ENCODE peak calls at places on chromosomes 7 and 10, in nine cellular contexts. One of them, this sample, is unnamed.

GRCh38 chr10:86613905-86614304 is 40.4 kb upstream of the OPN4 start:
- DNase-seq in HCT116: no peak
- DNase-seq in mesothelial cell of epicardium: no peak
- DNase-seq in BE2C: no peak
- DNase-seq in IMR-90: peak
- DNase-seq in CD4-positive, alpha-beta T cell: no peak
- DNase-seq in ovary: no peak
- DNase-seq in body of pancreas: no peak
- DNase-seq in endothelial cell: no peak
- DNase-seq in this sample: peak

GRCh38 chr10:119663866-119664698 is 12.9 kb downstream of the BAG3 start:
- DNase-seq in HCT116: no peak
- DNase-seq in body of pancreas: no peak
- DNase-seq in BE2C: peak
- DNase-seq in CD4-positive, alpha-beta T cell: peak
- DNase-seq in endothelial cell: no peak
- DNase-seq in IMR-90: no peak
- DNase-seq in mesothelial cell of epicardium: no peak
- DNase-seq in ovary: no peak
- DNase-seq in this sample: no peak

GRCh38 chr10:95525033-95525418 is 36.1 kb downstream of the SORBS1 start:
- DNase-seq in ovary: no peak
- DNase-seq in body of pancreas: no peak
- DNase-seq in mesothelial cell of epicardium: no peak
- DNase-seq in IMR-90: no peak
- DNase-seq in HCT116: no peak
- DNase-seq in CD4-positive, alpha-beta T cell: no peak
- DNase-seq in BE2C: no peak
- DNase-seq in endothelial cell: no peak
- DNase-seq in this sample: no peak

GRCh38 chr10:17671307-17671706 is 27.4 kb downstream of the STAM start:
- DNase-seq in BE2C: no peak
- DNase-seq in IMR-90: no peak
- DNase-seq in body of pancreas: no peak
- DNase-seq in mesothelial cell of epicardium: no peak
- DNase-seq in CD4-positive, alpha-beta T cell: no peak
- DNase-seq in ovary: no peak
- DNase-seq in endothelial cell: no peak
- DNase-seq in HCT116: no peak
- DNase-seq in this sample: no peak

GRCh38 chr7:132221356-132221755 is 354.9 kb downstream of the PLXNA4 start:
- DNase-seq in IMR-90: no peak
- DNase-seq in endothelial cell: no peak
- DNase-seq in ovary: no peak
- DNase-seq in mesothelial cell of epicardium: no peak
- DNase-seq in BE2C: no peak
- DNase-seq in CD4-positive, alpha-beta T cell: no peak
- DNase-seq in HCT116: no peak
- DNase-seq in body of pancreas: no peak
- DNase-seq in this sample: peak

GRCh38 chr10:14617850-14618249 is 156.8 kb downstream of the FAM107B start:
- DNase-seq in body of pancreas: no peak
- DNase-seq in ovary: no peak
- DNase-seq in mesothelial cell of epicardium: no peak
- DNase-seq in BE2C: no peak
- DNase-seq in IMR-90: peak
- DNase-seq in HCT116: no peak
- DNase-seq in endothelial cell: no peak
- DNase-seq in CD4-positive, alpha-beta T cell: no peak
- DNase-seq in this sample: peak

GRCh38 chr10:62694537-62695126 is 109.9 kb upstream of the ADO start:
- DNase-seq in CD4-positive, alpha-beta T cell: no peak
- DNase-seq in ovary: no peak
- DNase-seq in BE2C: no peak
- DNase-seq in HCT116: no peak
- DNase-seq in IMR-90: no peak
- DNase-seq in mesothelial cell of epicardium: no peak
- DNase-seq in endothelial cell: no peak
- DNase-seq in body of pancreas: no peak
- DNase-seq in this sample: no peak

GRCh38 chr10:61159253-61159652 is 215.3 kb upstream of the RHOBTB1 start:
- DNase-seq in body of pancreas: no peak
- DNase-seq in BE2C: no peak
- DNase-seq in CD4-positive, alpha-beta T cell: no peak
- DNase-seq in mesothelial cell of epicardium: no peak
- DNase-seq in IMR-90: peak
- DNase-seq in ovary: no peak
- DNase-seq in endothelial cell: no peak
- DNase-seq in HCT116: no peak
- DNase-seq in this sample: peak

GRCh38 chr10:802506-802905 is 113.0 kb upstream of the DIP2C start:
- DNase-seq in BE2C: no peak
- DNase-seq in CD4-positive, alpha-beta T cell: no peak
- DNase-seq in IMR-90: no peak
- DNase-seq in mesothelial cell of epicardium: no peak
- DNase-seq in ovary: peak
- DNase-seq in HCT116: no peak
- DNase-seq in endothelial cell: no peak
- DNase-seq in body of pancreas: no peak
- DNase-seq in this sample: no peak

GRCh38 chr7:28041508-28042314 is 138.9 kb downstream of the JAZF1 start:
- DNase-seq in CD4-positive, alpha-beta T cell: no peak
- DNase-seq in BE2C: no peak
- DNase-seq in HCT116: peak
- DNase-seq in ovary: no peak
- DNase-seq in endothelial cell: no peak
- DNase-seq in body of pancreas: no peak
- DNase-seq in IMR-90: peak
- DNase-seq in mesothelial cell of epicardium: no peak
- DNase-seq in this sample: peak

GRCh38 chr7:7177044-7177517 is 5.3 kb upstream of the C1GALT1 start:
- DNase-seq in HCT116: peak
- DNase-seq in mesothelial cell of epicardium: no peak
- DNase-seq in endothelial cell: no peak
- DNase-seq in IMR-90: peak
- DNase-seq in ovary: no peak
- DNase-seq in body of pancreas: no peak
- DNase-seq in CD4-positive, alpha-beta T cell: no peak
- DNase-seq in BE2C: no peak
- DNase-seq in this sample: peak

GRCh38 chr7:19069842-19070241 is 47.6 kb downstream of the TWIST1 start:
- DNase-seq in mesothelial cell of epicardium: no peak
- DNase-seq in IMR-90: peak
- DNase-seq in HCT116: no peak
- DNase-seq in BE2C: no peak
- DNase-seq in endothelial cell: no peak
- DNase-seq in ovary: no peak
- DNase-seq in body of pancreas: no peak
- DNase-seq in CD4-positive, alpha-beta T cell: no peak
- DNase-seq in this sample: peak

GRCh38 chr7:132636581-132636980 is 60.3 kb upstream of the PLXNA4 start:
- DNase-seq in CD4-positive, alpha-beta T cell: no peak
- DNase-seq in ovary: no peak
- DNase-seq in mesothelial cell of epicardium: no peak
- DNase-seq in body of pancreas: no peak
- DNase-seq in HCT116: no peak
- DNase-seq in endothelial cell: no peak
- DNase-seq in IMR-90: no peak
- DNase-seq in BE2C: no peak
- DNase-seq in this sample: no peak

GRCh38 chr7:134562136-134562535 is 13.2 kb downstream of the AKR1B15 start:
- DNase-seq in body of pancreas: no peak
- DNase-seq in ovary: no peak
- DNase-seq in endothelial cell: no peak
- DNase-seq in mesothelial cell of epicardium: no peak
- DNase-seq in BE2C: no peak
- DNase-seq in IMR-90: peak
- DNase-seq in CD4-positive, alpha-beta T cell: peak
- DNase-seq in HCT116: no peak
- DNase-seq in this sample: peak

GRCh38 chr7:27154901-27155815 is 1.3 kb downstream of the HOXA7 start:
- DNase-seq in body of pancreas: no peak
- DNase-seq in IMR-90: no peak
- DNase-seq in mesothelial cell of epicardium: peak
- DNase-seq in ovary: peak
- DNase-seq in HCT116: no peak
- DNase-seq in BE2C: peak
- DNase-seq in endothelial cell: no peak
- DNase-seq in CD4-positive, alpha-beta T cell: no peak
- DNase-seq in this sample: peak

GRCh38 chr7:22666732-22667131 is 60.3 kb upstream of the IL6 start:
- DNase-seq in body of pancreas: no peak
- DNase-seq in mesothelial cell of epicardium: no peak
- DNase-seq in CD4-positive, alpha-beta T cell: no peak
- DNase-seq in HCT116: no peak
- DNase-seq in BE2C: no peak
- DNase-seq in IMR-90: peak
- DNase-seq in endothelial cell: no peak
- DNase-seq in ovary: no peak
- DNase-seq in this sample: peak

GRCh38 chr7:82275342-82275741 is 168.2 kb downstream of the CACNA2D1 start:
- DNase-seq in mesothelial cell of epicardium: no peak
- DNase-seq in endothelial cell: no peak
- DNase-seq in ovary: no peak
- DNase-seq in HCT116: no peak
- DNase-seq in body of pancreas: no peak
- DNase-seq in BE2C: no peak
- DNase-seq in CD4-positive, alpha-beta T cell: no peak
- DNase-seq in IMR-90: no peak
- DNase-seq in this sample: no peak

GRCh38 chr10:46198516-46198915 is 88.3 kb upstream of the ANTXRL start:
- DNase-seq in IMR-90: no peak
- DNase-seq in body of pancreas: no peak
- DNase-seq in mesothelial cell of epicardium: no peak
- DNase-seq in ovary: no peak
- DNase-seq in HCT116: no peak
- DNase-seq in endothelial cell: no peak
- DNase-seq in BE2C: no peak
- DNase-seq in CD4-positive, alpha-beta T cell: no peak
- DNase-seq in this sample: peak

GRCh38 chr7:128790297-128791037 is 1.3 kb upstream of the CCDC136 start:
- DNase-seq in body of pancreas: no peak
- DNase-seq in HCT116: no peak
- DNase-seq in endothelial cell: no peak
- DNase-seq in IMR-90: no peak
- DNase-seq in ovary: peak
- DNase-seq in CD4-positive, alpha-beta T cell: no peak
- DNase-seq in mesothelial cell of epicardium: no peak
- DNase-seq in BE2C: no peak
- DNase-seq in this sample: no peak

GRCh38 chr10:33201971-33202370 is 132.5 kb downstream of the NRP1 start:
- DNase-seq in HCT116: no peak
- DNase-seq in mesothelial cell of epicardium: no peak
- DNase-seq in body of pancreas: no peak
- DNase-seq in ovary: no peak
- DNase-seq in BE2C: no peak
- DNase-seq in CD4-positive, alpha-beta T cell: no peak
- DNase-seq in endothelial cell: no peak
- DNase-seq in IMR-90: no peak
- DNase-seq in this sample: no peak

GRCh38 chr7:115475774-115476407 is 554.0 kb downstream of the MDFIC start:
- DNase-seq in HCT116: no peak
- DNase-seq in endothelial cell: peak
- DNase-seq in body of pancreas: no peak
- DNase-seq in mesothelial cell of epicardium: no peak
- DNase-seq in CD4-positive, alpha-beta T cell: no peak
- DNase-seq in IMR-90: no peak
- DNase-seq in ovary: no peak
- DNase-seq in BE2C: no peak
- DNase-seq in this sample: no peak
- TF ChIP-seq CTCF in HCT116: no peak
- TF ChIP-seq CTCF in endothelial cell: no peak
- TF ChIP-seq CTCF in body of pancreas: no peak
- TF ChIP-seq CTCF in mesothelial cell of epicardium: no peak
- TF ChIP-seq CTCF in CD4-positive, alpha-beta T cell: no peak
- TF ChIP-seq CTCF in IMR-90: no peak
- TF ChIP-seq CTCF in ovary: no peak
- TF ChIP-seq CTCF in BE2C: no peak
- TF ChIP-seq CTCF in this sample: no peak

GRCh38 chr7:106639476-106640334 is 21.3 kb downstream of the CCDC71L start:
- DNase-seq in BE2C: no peak
- DNase-seq in endothelial cell: no peak
- DNase-seq in ovary: no peak
- DNase-seq in body of pancreas: no peak
- DNase-seq in HCT116: no peak
- DNase-seq in mesothelial cell of epicardium: no peak
- DNase-seq in IMR-90: no peak
- DNase-seq in CD4-positive, alpha-beta T cell: no peak
- DNase-seq in this sample: no peak
- TF ChIP-seq CTCF in BE2C: no peak
- TF ChIP-seq CTCF in endothelial cell: no peak
- TF ChIP-seq CTCF in ovary: no peak
- TF ChIP-seq CTCF in body of pancreas: no peak
- TF ChIP-seq CTCF in HCT116: no peak
- TF ChIP-seq CTCF in mesothelial cell of epicardium: no peak
- TF ChIP-seq CTCF in IMR-90: no peak
- TF ChIP-seq CTCF in CD4-positive, alpha-beta T cell: no peak
- TF ChIP-seq CTCF in this sample: no peak

DNA sequence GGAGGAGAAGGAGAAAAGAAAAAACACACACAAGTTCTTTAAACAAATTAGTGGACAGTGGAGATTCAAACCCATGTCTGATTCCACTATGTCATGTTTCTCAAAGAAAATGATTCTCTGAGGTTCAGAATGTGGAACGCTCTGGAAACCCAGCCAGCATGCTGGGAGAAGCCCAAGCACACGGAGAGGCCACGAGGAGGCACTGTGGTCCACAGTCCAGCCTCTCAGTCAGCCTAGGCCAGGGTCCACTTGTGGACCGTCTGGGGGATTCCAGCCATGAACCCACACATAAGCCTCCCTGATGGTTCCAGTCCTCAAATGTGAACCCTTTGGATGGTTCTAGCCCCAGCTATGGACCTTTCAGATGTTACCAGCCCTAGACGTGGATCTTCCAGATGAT is 73.4 kb downstream of the CAV1 start:
- DNase-seq in IMR-90: no peak
- DNase-seq in BE2C: peak
- DNase-seq in endothelial cell: no peak
- DNase-seq in HCT116: no peak
- DNase-seq in mesothelial cell of epicardium: no peak
- DNase-seq in CD4-positive, alpha-beta T cell: no peak
- DNase-seq in ovary: no peak
- DNase-seq in body of pancreas: peak
- DNase-seq in this sample: no peak
- TF ChIP-seq CTCF in IMR-90: peak
- TF ChIP-seq CTCF in BE2C: peak
- TF ChIP-seq CTCF in endothelial cell: no peak
- TF ChIP-seq CTCF in HCT116: no peak
- TF ChIP-seq CTCF in mesothelial cell of epicardium: no peak
- TF ChIP-seq CTCF in CD4-positive, alpha-beta T cell: no peak
- TF ChIP-seq CTCF in ovary: no peak
- TF ChIP-seq CTCF in body of pancreas: peak
- TF ChIP-seq CTCF in this sample: peak

GRCh38 chr7:142654398-142654797 is 94.9 kb upstream of the PRSS1 start:
- DNase-seq in IMR-90: no peak
- DNase-seq in body of pancreas: no peak
- DNase-seq in BE2C: no peak
- DNase-seq in endothelial cell: no peak
- DNase-seq in mesothelial cell of epicardium: no peak
- DNase-seq in ovary: no peak
- DNase-seq in HCT116: no peak
- DNase-seq in CD4-positive, alpha-beta T cell: no peak
- DNase-seq in this sample: no peak
- TF ChIP-seq CTCF in IMR-90: no peak
- TF ChIP-seq CTCF in body of pancreas: no peak
- TF ChIP-seq CTCF in BE2C: no peak
- TF ChIP-seq CTCF in endothelial cell: no peak
- TF ChIP-seq CTCF in mesothelial cell of epicardium: no peak
- TF ChIP-seq CTCF in ovary: no peak
- TF ChIP-seq CTCF in HCT116: peak
- TF ChIP-seq CTCF in CD4-positive, alpha-beta T cell: no peak
- TF ChIP-seq CTCF in this sample: no peak

This sample was measured in bronchial epithelial cell.